ENCODE peak calls at places on chromosomes 3 and 15, in eight cellular contexts. G is IMR-90, E is uterus, B is right lobe of liver, M is adrenal gland, I is heart left ventricle, Y is ovary, S is gastrocnemius medialis. D is an unnamed sample. For H3K27me3, the result is how much of the 10 kb centered on the place peaks cover.

GRCh38 chr15:31597466-31597865 is 270.8 kb downstream of the KLF13 start:
- DNase-seq in B (no peak), S (no peak), G (no peak), M (no peak), E (no peak), I (no peak), Y (no peak), D (no peak)

GRCh38 chr15:90033448-90033847 is 32.3 kb downstream of the ZNF710 start:
- DNase-seq in G (no peak), E (no peak), I (no peak), S (no peak), B (peak), M (no peak), Y (no peak), D (no peak)

GRCh38 chr3:5504135-5504534 is 316.6 kb downstream of the EDEM1 start:
- DNase-seq in B (no peak), G (no peak), I (no peak), M (no peak), Y (no peak), S (no peak), E (no peak), D (no peak)

GRCh38 chr3:49794431-49794830 is 5.2 kb downstream of the CDHR4 start:
- DNase-seq in E (no peak), Y (no peak), G (no peak), M (no peak), I (no peak), S (no peak), B (no peak), D (no peak)

GRCh38 chr3:58938057-58938456 is 111.8 kb downstream of the CFAP20DC start:
- DNase-seq in B (no peak), M (no peak), S (no peak), E (no peak), I (no peak), Y (no peak), G (no peak), D (no peak)

GRCh38 chr3:52318186-52318793 is 2.2 kb downstream of the DNAH1 start:
- DNase-seq in G (no peak), S (no peak), E (no peak), M (no peak), B (no peak), Y (no peak), I (no peak), D (no peak)

GRCh38 chr3:114227076-114227475 is 10.3 kb downstream of the ZNF80 start:
- DNase-seq in B (no peak), G (no peak), M (no peak), E (no peak), Y (no peak), S (no peak), I (no peak), D (no peak)

GRCh38 chr15:60507596-60508424 is 28.9 kb upstream of the ICE2 start:
- DNase-seq in S (peak), M (peak), E (no peak), B (no peak), G (peak), I (no peak), Y (no peak), D (no peak)

GRCh38 chr15:44490628-44491027 is 46.3 kb upstream of the EIF3J start:
- DNase-seq in I (no peak), B (no peak), E (no peak), M (no peak), G (peak), Y (no peak), S (no peak), D (no peak)

GRCh38 chr3:174408310-174408709 is 450.8 kb upstream of the NAALADL2 start:
- DNase-seq in G (peak), B (no peak), Y (no peak), E (no peak), M (no peak), I (no peak), S (no peak), D (no peak)

GRCh38 chr3:52041118-52041847 is 15.1 kb downstream of the DUSP7 start:
- DNase-seq in S (no peak), E (no peak), M (no peak), Y (no peak), B (no peak), I (no peak), G (no peak), D (no peak)

GRCh38 chr15:34650177-34650576 is 66.7 kb upstream of the GOLGA8B start:
- DNase-seq in E (no peak), M (no peak), S (no peak), I (no peak), B (no peak), Y (no peak), G (peak), D (no peak)

GRCh38 chr3:52194541-52195296 is 3.2 kb upstream of the ALAS1 start:
- DNase-seq in M (peak), E (peak), G (peak), Y (peak), B (no peak), S (no peak), I (peak), D (no peak)

GRCh38 chr3:71753716-71754609 is at the start of gene GPR27:
- DNase-seq in B (no peak), S (no peak), I (no peak), G (peak), Y (peak), M (no peak), E (peak), D (no peak)

GRCh38 chr3:84547971-84548970 is 410.5 kb upstream of the CADM2 start:
- DNase-seq in S (peak), B (peak), M (peak), E (no peak), Y (no peak), I (peak), G (no peak), D (no peak)

GRCh38 chr3:181616088-181617070 is 95.3 kb upstream of the SOX2 start:
- DNase-seq in M (no peak), G (no peak), E (no peak), Y (no peak), I (no peak), S (no peak), B (no peak), D (no peak)

GRCh38 chr3:124812291-124813265 is 74.6 kb downstream of the ITGB5 start:
- DNase-seq in G (peak), B (peak), S (peak), Y (peak), I (peak), E (peak), M (no peak), D (peak)

GRCh38 chr3:22887664-22888291 is 315.3 kb upstream of the UBE2E2 start:
- DNase-seq in M (peak), B (no peak), G (peak), I (no peak), E (no peak), Y (no peak), S (no peak), D (no peak)

GRCh38 chr15:51076898-51077564 is 17.7 kb downstream of the TNFAIP8L3 start:
- DNase-seq in I (peak), B (no peak), S (peak), M (peak), Y (peak), G (no peak), E (peak), D (no peak)

GRCh38 chr3:60645801-60646200 is 605.5 kb downstream of the FHIT start:
- DNase-seq in G (no peak), Y (no peak), M (no peak), E (no peak), S (no peak), I (no peak), B (no peak), D (no peak)

GRCh38 chr3:143343944-143344343 is 224.4 kb downstream of the CHST2 start:
- DNase-seq in Y (no peak), G (no peak), S (no peak), E (no peak), M (no peak), I (no peak), B (no peak), D (no peak)

GRCh38 chr3:138384971-138385370 is 36.6 kb downstream of the MRAS start:
- DNase-seq in M (peak), B (no peak), S (no peak), E (no peak), Y (no peak), G (no peak), I (no peak), D (no peak)

GRCh38 chr3:10563396-10563795 is 58.0 kb upstream of the ATP2B2 start:
- DNase-seq in G (no peak), S (no peak), E (no peak), I (no peak), M (no peak), Y (no peak), B (peak), D (no peak)
- H3K27me3 ChIP-seq in G (under half), S (under half), E (under half), I (under half), M (under half), Y (under half), B (under half), D (under half)

DNA sequence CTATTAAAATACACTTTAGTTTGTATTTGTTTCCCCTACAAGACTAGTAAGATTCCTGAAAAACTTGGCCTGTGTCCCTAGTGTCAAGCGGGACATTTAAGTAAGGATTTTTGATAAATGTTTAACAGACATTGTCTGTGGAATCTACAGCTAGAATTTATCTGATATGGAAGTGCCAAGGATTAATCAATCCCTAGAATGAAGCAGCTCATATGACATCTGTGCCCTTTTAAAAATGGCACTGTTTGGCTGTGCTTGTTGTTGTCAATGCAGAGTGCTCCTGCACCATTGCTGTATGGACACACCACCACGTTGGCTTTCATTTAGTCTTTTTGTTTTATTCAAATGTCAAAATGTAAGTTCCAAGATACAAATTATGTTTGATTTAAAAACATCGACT is 14.3 kb upstream of the PDCD7 start:
- DNase-seq in M (no peak), Y (no peak), I (no peak), E (no peak), G (no peak), S (no peak), B (no peak), D (no peak)
- H3K27ac ChIP-seq in M (no peak), Y (no peak), I (no peak), E (no peak), G (no peak), S (no peak), B (no peak), D (no peak)

GRCh38 chr3:153161138-153161713 is 800 bp upstream of the RAP2B start:
- DNase-seq in E (peak), S (peak), B (peak), G (peak), M (peak), I (peak), Y (peak), D (no peak)
- TF ChIP-seq POLR2A in E (no peak), S (peak), B (peak), G (no peak), M (peak), I (no peak), Y (peak), D (peak)

GRCh38 chr3:31978553-31978952 is 2.5 kb downstream of the OSBPL10 start:
- DNase-seq in G (no peak), B (no peak), I (no peak), E (no peak), S (no peak), M (no peak), Y (no peak), D (no peak)

GRCh38 chr3:31981206-31982181 is at the start of the genes OSBPL10 and ZNF860:
- DNase-seq in I (peak), Y (peak), S (peak), E (peak), B (peak), M (peak), G (peak), D (no peak)

GRCh38 chr3:31977736-31978135 is 3.3 kb downstream of the OSBPL10 start:
- DNase-seq in G (no peak), S (no peak), Y (no peak), B (no peak), I (no peak), M (no peak), E (no peak), D (no peak)

GRCh38 chr3:31980530-31981205 is 394 bp downstream of the OSBPL10 start:
- DNase-seq in M (peak), Y (peak), B (peak), E (peak), I (peak), G (peak), S (peak), D (no peak)

GRCh38 chr3:31979006-31979697 is 1.9 kb downstream of the OSBPL10 start:
- DNase-seq in B (no peak), G (no peak), E (no peak), Y (no peak), M (no peak), I (no peak), S (no peak), D (no peak)
- H3K27me3 ChIP-seq in B (under half), G (under half), E (under half), Y (under half), M (under half), I (under half), S (under half), D (under half)

GRCh38 chr15:85563328-85563727 is 182.9 kb downstream of the AKAP13 start:
- DNase-seq in M (no peak), E (no peak), B (no peak), Y (no peak), G (peak), I (no peak), S (no peak), D (no peak)
- H3K27ac ChIP-seq in M (no peak), E (no peak), B (peak), Y (no peak), G (no peak), I (no peak), S (no peak), D (no peak)